ENCODE peak calls at places on chromosomes 6 and 20, in four cellular contexts. Z is caudate nucleus; V is naive thymus-derived CD4-positive, alpha-beta T cell; B is heart right ventricle. Y is an unnamed sample.

GRCh38 chr6:47371139-47371874 is 61.6 kb upstream of the TNFRSF21 start:
- DNase-seq in Z (no peak), B (peak), V (no peak), Y (no peak)

GRCh38 chr20:25226433-25227316 is 21.2 kb upstream of the PYGB start:
- DNase-seq in B (peak), V (no peak), Z (peak), Y (no peak)

GRCh38 chr20:18224968-18225568 is 63.3 kb upstream of the ZNF133 start:
- DNase-seq in B (peak), Z (no peak), V (no peak), Y (peak)

GRCh38 chr20:47665221-47665991 is 119.9 kb downstream of the SULF2 start:
- DNase-seq in B (no peak), V (no peak), Z (no peak), Y (no peak)

GRCh38 chr6:160395187-160395586 is 47.0 kb downstream of the SLC22A3 start:
- DNase-seq in Z (no peak), B (no peak), V (no peak), Y (no peak)

GRCh38 chr6:158647501-158647900 is 2.4 kb upstream of the SYTL3 start:
- DNase-seq in Z (no peak), V (no peak), B (no peak), Y (no peak)

GRCh38 chr20:36737183-36737499 is 8.7 kb downstream of the NDRG3 start:
- DNase-seq in Z (no peak), V (no peak), B (no peak), Y (peak)

GRCh38 chr20:58822175-58822574 is 28.5 kb downstream of the GNAS-AS1 start:
- DNase-seq in Z (no peak), V (no peak), B (no peak), Y (no peak)

GRCh38 chr20:18692453-18692852 is 104.6 kb downstream of the DTD1 start:
- DNase-seq in B (no peak), Z (peak), V (no peak), Y (no peak)

GRCh38 chr20:10255846-10256245 is 37.2 kb downstream of the SNAP25 start:
- DNase-seq in Z (peak), B (no peak), V (no peak), Y (no peak)

GRCh38 chr20:61968932-61969331 is 96.7 kb downstream of the TAF4 start:
- DNase-seq in V (no peak), B (no peak), Z (no peak), Y (no peak)

GRCh38 chr20:4025679-4026078 is 10.3 kb upstream of the RNF24 start:
- DNase-seq in V (no peak), B (no peak), Z (no peak), Y (no peak)

GRCh38 chr20:38875170-38875993 is 50.8 kb upstream of the FAM83D start:
- DNase-seq in Z (peak), B (peak), V (peak), Y (no peak)

GRCh38 chr20:62274332-62275262 is 28.2 kb upstream of the ADRM1 start:
- DNase-seq in Z (peak), B (no peak), V (no peak), Y (no peak)

GRCh38 chr6:70388814-70389213 is 24.5 kb upstream of the FAM135A start:
- DNase-seq in Z (no peak), B (no peak), V (no peak), Y (no peak)

GRCh38 chr6:14711056-14711703 is 534.7 kb upstream of the JARID2 start:
- DNase-seq in Z (no peak), V (peak), B (peak), Y (no peak)

GRCh38 chr6:113909224-113909856 is 52.2 kb downstream of the MARCKS start:
- DNase-seq in Z (peak), V (peak), B (peak), Y (no peak)

GRCh38 chr6:119182875-119183274 is 104.4 kb upstream of the FAM184A start:
- DNase-seq in B (no peak), Z (no peak), V (no peak), Y (no peak)

GRCh38 chr6:21664263-21665081 is 70.9 kb downstream of the SOX4 start:
- DNase-seq in V (no peak), Z (no peak), B (peak), Y (peak)

GRCh38 chr6:157632821-157633220 is 190.2 kb upstream of the SNX9 start:
- DNase-seq in Z (no peak), V (no peak), B (no peak), Y (peak)

GRCh38 chr20:12153616-12154015 is 235.9 kb downstream of the BTBD3 start:
- DNase-seq in Z (no peak), B (no peak), V (no peak), Y (no peak)

GRCh38 chr20:38304845-38305447 is 990 bp downstream of the BPI start:
- DNase-seq in V (no peak), Z (no peak), B (no peak), Y (no peak)

GRCh38 chr6:5128351-5128750 is 43.2 kb downstream of the PPP1R3G start:
- DNase-seq in V (no peak), Z (no peak), B (no peak), Y (no peak)

GRCh38 chr6:5127106-5127687 is 42.1 kb downstream of the PPP1R3G start:
- DNase-seq in Z (no peak), B (no peak), V (no peak), Y (no peak)

GRCh38 chr6:5132741-5133140 is 47.6 kb downstream of the PPP1R3G start:
- DNase-seq in B (peak), V (no peak), Z (peak), Y (peak)

GRCh38 chr6:5133943-5134342 is 48.8 kb downstream of the PPP1R3G start:
- DNase-seq in V (no peak), Z (no peak), B (no peak), Y (no peak)

GRCh38 chr6:5130135-5130866 is 45.2 kb downstream of the PPP1R3G start:
- DNase-seq in Z (no peak), B (no peak), V (no peak), Y (no peak)
- H3K27ac ChIP-seq in Z (no peak), B (peak), V (no peak), Y (no peak)

GRCh38 chr6:106797186-106797585 is 167.8 kb downstream of the QRSL1 start:
- DNase-seq in V (no peak), B (no peak), Z (no peak), Y (no peak)

GRCh38 chr6:106800379-106800778 is 171.0 kb downstream of the QRSL1 start:
- DNase-seq in Z (no peak), B (no peak), V (no peak), Y (no peak)

GRCh38 chr6:106794129-106794528 is 164.8 kb downstream of the QRSL1 start:
- DNase-seq in V (no peak), B (no peak), Z (no peak), Y (no peak)

GRCh38 chr6:106799008-106799952 is 169.9 kb downstream of the QRSL1 start:
- DNase-seq in B (no peak), V (no peak), Z (no peak), Y (no peak)

GRCh38 chr6:106796754-106797153 is 167.4 kb downstream of the QRSL1 start:
- DNase-seq in B (no peak), V (no peak), Z (no peak), Y (no peak)
- H3K27ac ChIP-seq in B (no peak), V (no peak), Z (no peak), Y (no peak)

GRCh38 chr6:22764521-22764920 is 195.2 kb downstream of the HDGFL1 start:
- DNase-seq in V (no peak), B (no peak), Z (no peak), Y (no peak)
- H3K27ac ChIP-seq in V (no peak), B (no peak), Z (no peak), Y (no peak)

DNA sequence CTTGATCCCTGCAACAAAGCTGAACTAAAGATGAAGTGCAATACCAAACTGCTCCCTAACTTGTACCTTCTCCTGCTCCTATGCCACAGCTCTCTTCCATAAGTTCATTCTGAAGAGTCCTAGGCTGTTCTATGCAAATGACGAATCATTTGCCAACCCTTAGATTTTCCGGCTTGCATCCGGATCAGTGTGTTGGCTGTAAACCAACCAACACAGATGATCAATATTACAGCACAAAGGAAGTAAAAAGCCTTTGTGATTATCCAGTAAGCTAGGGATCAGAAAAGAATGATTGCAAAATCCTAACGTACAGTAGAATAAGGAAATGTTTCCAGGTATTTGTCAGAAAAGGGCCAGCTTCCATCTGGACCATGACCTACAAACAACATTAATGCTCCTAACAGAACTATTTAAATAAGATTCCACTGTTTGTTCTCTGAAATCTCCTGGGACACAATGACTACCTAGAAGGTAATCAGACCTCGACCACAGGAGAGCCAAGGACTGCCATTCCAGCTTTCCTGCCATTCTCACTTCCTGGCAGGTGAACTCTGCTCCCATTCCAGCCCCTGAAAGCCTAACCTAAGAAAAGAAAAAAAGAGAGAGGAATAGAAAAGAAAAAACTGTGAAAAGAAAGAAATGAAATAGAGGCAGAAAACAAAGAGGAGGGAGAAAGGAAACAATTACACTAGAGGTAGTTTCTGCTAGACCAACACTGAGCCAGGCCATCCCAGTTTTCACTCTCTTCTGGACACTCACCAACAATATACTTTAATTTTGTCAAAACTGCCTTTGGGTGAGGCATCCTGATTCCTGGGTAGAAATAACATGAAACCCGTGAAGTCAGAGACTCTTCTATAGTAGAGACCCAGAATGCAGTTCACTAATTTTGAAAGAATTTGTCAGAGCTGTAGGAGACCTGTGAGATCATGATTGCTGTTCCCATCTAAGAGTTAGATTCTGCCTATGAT is 19.7 kb downstream of the GMDS start:
- DNase-seq in B (no peak), Z (no peak), V (no peak), Y (no peak)
- H3K27ac ChIP-seq in B (no peak), Z (no peak), V (no peak), Y (no peak)

GRCh38 chr20:32213870-32214269 is 6.2 kb downstream of the POFUT1 start:
- DNase-seq in B (no peak), V (no peak), Z (no peak), Y (no peak)

GRCh38 chr20:32215729-32216128 is 8.0 kb downstream of the POFUT1 start:
- DNase-seq in V (no peak), B (no peak), Z (no peak), Y (no peak)

GRCh38 chr20:32216396-32217142 is 8.9 kb downstream of the POFUT1 start:
- DNase-seq in V (no peak), Z (no peak), B (no peak), Y (no peak)

GRCh38 chr20:32215147-32215546 is 7.5 kb downstream of the POFUT1 start:
- DNase-seq in Z (no peak), V (no peak), B (no peak), Y (no peak)

DNA sequence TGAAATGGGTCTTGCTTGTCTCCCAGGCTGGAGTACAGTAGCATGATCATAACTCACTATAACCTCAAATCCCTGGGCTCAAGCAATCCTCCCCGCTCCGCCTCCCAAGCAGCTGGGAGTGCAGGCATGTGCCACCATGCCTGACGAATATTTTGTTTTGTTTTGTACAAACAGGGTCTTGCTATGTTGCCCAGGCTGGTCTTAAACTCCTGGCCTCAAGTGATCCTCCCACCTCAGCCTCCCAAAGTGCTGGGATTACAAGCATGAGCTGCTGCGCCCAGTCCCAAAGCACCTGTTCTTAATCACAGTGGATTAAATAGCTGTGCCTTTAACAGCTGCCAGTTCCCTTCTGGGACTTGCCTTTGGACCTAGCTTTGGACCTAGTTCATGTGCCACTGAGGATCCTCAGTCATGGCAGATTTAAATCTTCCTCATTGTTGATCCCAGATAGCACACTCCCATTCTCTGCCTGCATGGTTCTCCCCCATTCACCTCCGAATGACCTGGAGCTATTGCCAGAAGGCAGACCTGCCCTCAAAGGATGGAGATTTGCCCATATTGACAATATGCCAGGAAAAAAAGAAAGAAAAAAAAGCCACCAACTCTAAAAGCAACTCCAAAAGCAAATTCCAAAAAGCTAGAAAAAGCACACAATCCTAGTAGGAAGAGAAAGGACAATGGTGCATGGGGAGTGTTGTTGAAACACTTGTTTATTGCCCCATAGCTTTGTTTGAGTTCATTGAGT is 10.6 kb downstream of the POFUT1 start:
- DNase-seq in B (no peak), Z (no peak), V (no peak), Y (no peak)
- H3K27ac ChIP-seq in B (no peak), Z (no peak), V (no peak), Y (no peak)

DNA sequence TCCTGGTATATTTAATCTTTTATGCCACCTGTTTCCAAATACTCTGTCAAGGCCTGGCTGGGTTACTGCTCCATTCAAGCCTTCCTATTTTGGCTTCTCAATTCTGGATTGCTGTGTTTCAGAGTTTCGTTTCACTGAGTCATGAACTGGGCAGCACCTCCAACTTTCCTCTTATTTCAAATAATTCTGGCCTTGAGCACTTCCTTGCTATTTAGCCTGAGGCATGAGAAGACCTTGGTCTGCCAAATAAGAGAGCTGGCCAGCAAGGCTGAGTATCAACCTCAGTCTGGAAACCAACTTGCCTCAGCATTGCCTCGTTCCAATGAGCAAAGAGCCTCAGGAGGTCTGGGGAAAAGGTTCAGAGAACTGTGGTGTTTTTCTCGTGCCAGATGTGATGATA is 66.6 kb downstream of the TNFAIP3 start:
- DNase-seq in B (peak), V (no peak), Z (no peak), Y (no peak)
- H3K27ac ChIP-seq in B (no peak), V (no peak), Z (no peak), Y (peak)

DNA sequence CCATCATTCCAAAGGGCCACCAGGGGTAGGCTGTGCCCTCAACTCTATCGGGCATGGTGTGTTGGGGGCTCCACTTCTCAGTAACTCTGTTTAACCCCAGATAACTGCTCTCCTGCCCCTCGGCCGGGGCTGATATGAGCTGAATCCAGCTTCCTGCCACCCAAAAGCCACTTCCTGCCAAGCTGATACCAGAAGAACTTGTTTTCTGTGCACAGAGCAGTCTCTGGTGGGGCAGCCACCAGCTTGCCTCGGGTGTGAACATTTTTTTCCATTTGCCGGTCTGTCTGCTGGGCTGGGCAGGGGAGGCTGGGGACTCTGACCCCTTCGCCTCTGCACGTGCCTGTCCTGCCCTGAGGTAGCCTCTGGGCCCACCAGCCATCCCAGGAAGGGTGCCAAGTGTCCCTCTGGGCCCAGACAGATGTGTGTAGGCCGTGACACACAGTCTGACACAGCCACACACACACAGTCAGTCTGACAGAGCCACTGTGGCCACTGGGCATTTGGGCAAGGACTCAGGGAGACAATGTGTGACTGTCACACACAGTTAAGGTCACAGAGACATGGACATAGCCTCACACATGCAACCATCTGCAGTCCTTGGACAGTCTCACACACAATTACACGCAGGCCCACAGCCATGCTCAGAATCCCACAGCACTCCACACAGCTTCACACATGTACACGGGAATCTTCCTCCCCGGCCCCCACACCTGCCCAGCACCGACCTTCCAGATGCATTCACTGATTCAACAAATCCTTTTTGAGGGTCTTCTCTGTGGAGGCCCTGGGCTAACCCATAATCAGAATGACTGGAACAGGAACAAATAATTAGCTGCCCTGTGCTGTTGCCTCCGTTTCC is 45.1 kb downstream of the NOL4L start:
- DNase-seq in V (peak), B (no peak), Z (no peak), Y (no peak)
- H3K27ac ChIP-seq in V (peak), B (no peak), Z (no peak), Y (no peak)

DNA sequence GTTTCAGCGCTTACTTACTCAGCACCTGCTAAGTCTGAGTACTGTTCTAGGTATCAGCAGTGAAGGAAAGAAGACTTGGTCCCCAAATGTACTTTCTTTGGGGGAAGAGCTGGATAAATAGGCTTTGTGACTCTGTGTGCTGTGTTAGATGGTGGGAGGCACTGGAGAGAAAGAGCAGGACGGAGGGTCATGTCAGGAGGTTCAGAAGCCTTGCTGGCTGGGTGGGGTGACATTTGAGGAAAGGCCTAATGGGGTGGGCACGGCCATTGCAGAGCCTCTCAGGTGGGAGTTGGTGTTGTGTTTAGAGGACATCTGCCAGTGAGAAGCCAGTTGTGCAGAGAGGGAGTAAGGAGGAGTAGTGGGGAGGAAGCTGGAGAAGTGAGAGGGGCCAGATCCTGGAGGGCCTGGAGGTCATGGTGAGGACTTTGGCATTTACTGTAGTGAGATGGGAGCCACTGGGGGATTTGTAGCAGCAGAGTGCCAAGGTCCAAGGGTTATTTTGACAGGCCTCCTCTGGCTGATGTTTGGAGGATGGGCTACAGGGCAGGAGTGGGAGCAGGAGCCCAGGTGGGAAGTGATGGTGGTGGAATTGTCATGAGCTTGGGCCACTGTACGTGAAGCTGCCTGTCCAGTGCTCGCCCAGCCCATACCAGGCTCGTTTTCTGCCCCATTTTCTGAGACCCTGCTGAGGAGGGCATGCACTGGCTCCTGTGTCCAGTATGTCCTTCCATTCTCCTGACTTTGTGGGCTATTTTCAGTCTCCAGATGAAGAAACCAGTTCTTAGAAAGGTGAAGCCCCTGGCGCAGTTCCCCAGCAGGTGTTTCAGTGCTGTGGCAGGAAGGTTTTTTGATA is 886 bp downstream of the SDCBP2 start:
- DNase-seq in Z (no peak), V (no peak), B (peak), Y (no peak)
- H3K27ac ChIP-seq in Z (peak), V (peak), B (peak), Y (no peak)

DNA sequence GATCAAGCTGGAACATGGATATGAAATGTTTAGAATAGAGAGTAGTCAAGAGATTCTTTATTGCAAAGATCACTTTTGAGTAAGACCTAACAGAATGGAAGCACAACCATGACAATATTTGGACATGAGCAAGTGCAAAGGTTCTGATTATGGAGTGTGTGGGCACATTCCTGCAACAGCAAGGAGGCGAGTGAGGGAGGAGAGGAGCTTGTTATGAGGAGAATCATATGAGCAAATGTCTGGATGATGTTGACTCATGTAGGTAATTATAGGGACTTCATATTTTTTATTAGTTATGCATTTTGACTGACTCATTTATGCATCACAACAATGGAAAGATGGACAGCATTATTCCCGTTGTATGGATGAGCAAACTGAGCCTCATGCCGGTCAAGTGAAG is 100.8 kb upstream of the SLC35B3 start:
- DNase-seq in B (no peak), Z (no peak), V (no peak), Y (no peak)
- H3K27ac ChIP-seq in B (no peak), Z (no peak), V (no peak), Y (no peak)

Y was measured in aorta.